ENCODE peak calls at places on chromosomes 5 and 9, in five cellular contexts. O is tibial artery, L is GM06990, R is upper lobe of right lung, Z is right lobe of liver. Y is an unnamed sample. For H3K36me3, the result is how much of the 10 kb centered on the place peaks cover.

GRCh38 chr9:13002740-13003139 is 227.9 kb downstream of the LURAP1L start:
- DNase-seq in O (no peak), L (no peak), R (no peak), Z (no peak), Y (no peak)

GRCh38 chr9:35689351-35689600 is 449 bp downstream of the TPM2 start:
- DNase-seq in O (no peak), L (no peak), R (no peak), Z (no peak), Y (no peak)

GRCh38 chr5:93151896-93152295 is 429.1 kb downstream of the NR2F1-AS1 start:
- DNase-seq in O (no peak), L (no peak), R (no peak), Z (no peak), Y (no peak)

GRCh38 chr5:129906177-129906887 is 2.1 kb downstream of the CHSY3 start:
- DNase-seq in O (no peak), L (no peak), R (peak), Z (peak), Y (no peak)

GRCh38 chr9:124133752-124134151 is 122.2 kb downstream of the LHX2 start:
- DNase-seq in O (peak), L (no peak), R (peak), Z (peak), Y (no peak)

GRCh38 chr9:76766126-76766525 is 1.9 kb downstream of the PCA3 start:
- DNase-seq in O (no peak), L (no peak), R (no peak), Z (no peak), Y (no peak)

GRCh38 chr9:125074976-125075375 is 68.4 kb downstream of the SCAI start:
- DNase-seq in O (no peak), L (no peak), R (no peak), Z (no peak), Y (no peak)

GRCh38 chr5:135025730-135026644 is 8.0 kb downstream of the PITX1 start:
- DNase-seq in O (no peak), L (no peak), R (no peak), Z (peak), Y (no peak)

GRCh38 chr5:149429839-149430721 is 51.0 kb upstream of the IL17B start:
- DNase-seq in O (peak), L (no peak), R (peak), Z (peak), Y (no peak)

GRCh38 chr9:133569891-133570651 is 35.6 kb downstream of the ADAMTSL2 start:
- DNase-seq in O (no peak), L (no peak), R (peak), Z (no peak), Y (no peak)

GRCh38 chr5:15452030-15452429 is 48.0 kb upstream of the FBXL7 start:
- DNase-seq in O (no peak), L (no peak), R (no peak), Z (no peak), Y (no peak)

GRCh38 chr9:95284152-95284551 is 33.4 kb downstream of the FANCC start:
- DNase-seq in O (no peak), L (no peak), R (no peak), Z (no peak), Y (no peak)

GRCh38 chr5:45774528-45774927 is 78.3 kb upstream of the HCN1 start:
- DNase-seq in O (no peak), L (no peak), R (no peak), Z (no peak), Y (no peak)

GRCh38 chr9:137083418-137084004 is 3.3 kb upstream of the MAN1B1 start:
- DNase-seq in O (peak), L (no peak), R (peak), Z (no peak), Y (peak)

GRCh38 chr5:31530541-31531265 is 1.2 kb downstream of the DROSHA start:
- DNase-seq in O (no peak), L (no peak), R (no peak), Z (no peak), Y (no peak)
- H3K4me3 ChIP-seq in O (peak), L (peak), R (peak), Z (peak), Y (peak)

DNA sequence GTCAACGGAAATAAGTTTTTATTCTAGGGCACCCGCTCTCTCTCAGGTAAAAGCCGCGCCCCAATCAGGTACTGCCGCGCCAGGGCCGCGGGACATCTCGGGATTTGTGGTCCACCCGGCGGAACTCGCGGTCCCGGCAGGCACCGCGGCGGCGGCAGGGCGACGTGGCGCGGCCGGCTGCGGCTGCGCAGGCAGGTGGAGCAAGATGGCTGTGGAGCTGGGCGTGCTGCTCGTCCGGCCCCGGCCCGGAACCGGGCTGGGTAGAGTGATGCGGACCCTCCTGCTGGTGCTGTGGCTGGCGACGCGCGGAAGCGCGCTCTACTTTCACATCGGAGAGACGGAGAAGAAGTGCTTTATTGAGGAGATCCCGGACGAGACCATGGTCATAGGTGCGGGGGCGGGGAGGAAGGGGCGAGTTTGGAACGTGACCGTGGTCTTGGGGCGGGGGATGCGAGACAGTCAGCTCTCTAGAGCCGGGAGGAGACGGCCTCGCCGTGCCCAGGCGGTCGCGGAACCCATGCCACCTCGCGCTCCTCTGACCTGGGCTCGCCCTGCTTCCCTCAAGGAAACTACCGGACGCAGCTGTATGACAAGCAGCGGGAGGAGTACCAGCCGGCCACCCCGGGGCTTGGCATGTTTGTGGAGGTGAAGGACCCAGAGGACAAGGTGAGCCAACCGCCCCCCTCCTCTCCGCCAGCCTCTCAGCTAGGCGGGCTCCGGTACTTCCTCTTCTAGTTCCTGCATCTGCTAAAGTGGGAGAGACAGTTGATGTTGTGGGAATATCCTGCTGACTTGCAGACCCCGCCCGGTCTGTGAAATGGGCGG is at the start of gene TMED9:
- DNase-seq in O (peak), L (peak), R (peak), Z (peak), Y (peak)
- TF ChIP-seq CTCF in O (peak), L (no peak), R (peak), Z (peak), Y (no peak)

DNA sequence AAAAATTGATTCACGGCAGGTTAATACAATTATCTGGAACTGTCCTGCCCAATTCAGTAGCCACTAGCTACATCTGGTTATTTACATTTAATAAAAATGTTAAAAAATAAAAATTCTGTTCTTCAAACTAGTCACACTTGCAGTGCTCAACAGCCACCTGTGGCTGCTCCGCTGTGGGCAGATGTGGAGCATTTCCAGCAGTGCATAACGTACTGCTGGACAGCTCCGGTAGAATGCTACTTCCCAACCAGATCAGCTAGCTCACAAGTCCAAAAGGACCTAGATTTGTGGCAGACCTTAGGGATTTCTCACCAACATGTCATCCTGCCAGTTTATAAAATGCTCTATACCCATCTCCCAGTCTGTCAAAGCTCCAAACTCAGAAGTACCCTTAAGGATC is 42.8 kb downstream of the SETX start:
- DNase-seq in O (no peak), L (no peak), R (no peak), Z (no peak), Y (no peak)
- H3K36me3 ChIP-seq in O (under half), L (under half), R (half or more), Z (half or more), Y (under half)

GRCh38 chr5:151121652-151122051 is 35.9 kb downstream of the ANXA6 start:
- DNase-seq in O (no peak), L (no peak), R (no peak), Z (no peak), Y (no peak)

GRCh38 chr5:151122828-151123227 is 34.8 kb downstream of the ANXA6 start:
- DNase-seq in O (no peak), L (no peak), R (no peak), Z (no peak), Y (no peak)

GRCh38 chr5:151125421-151125820 is 32.2 kb downstream of the ANXA6 start:
- DNase-seq in O (no peak), L (peak), R (no peak), Z (no peak), Y (no peak)

GRCh38 chr5:151126199-151126645 is 31.4 kb downstream of the ANXA6 start:
- DNase-seq in O (peak), L (peak), R (peak), Z (peak), Y (no peak)

DNA sequence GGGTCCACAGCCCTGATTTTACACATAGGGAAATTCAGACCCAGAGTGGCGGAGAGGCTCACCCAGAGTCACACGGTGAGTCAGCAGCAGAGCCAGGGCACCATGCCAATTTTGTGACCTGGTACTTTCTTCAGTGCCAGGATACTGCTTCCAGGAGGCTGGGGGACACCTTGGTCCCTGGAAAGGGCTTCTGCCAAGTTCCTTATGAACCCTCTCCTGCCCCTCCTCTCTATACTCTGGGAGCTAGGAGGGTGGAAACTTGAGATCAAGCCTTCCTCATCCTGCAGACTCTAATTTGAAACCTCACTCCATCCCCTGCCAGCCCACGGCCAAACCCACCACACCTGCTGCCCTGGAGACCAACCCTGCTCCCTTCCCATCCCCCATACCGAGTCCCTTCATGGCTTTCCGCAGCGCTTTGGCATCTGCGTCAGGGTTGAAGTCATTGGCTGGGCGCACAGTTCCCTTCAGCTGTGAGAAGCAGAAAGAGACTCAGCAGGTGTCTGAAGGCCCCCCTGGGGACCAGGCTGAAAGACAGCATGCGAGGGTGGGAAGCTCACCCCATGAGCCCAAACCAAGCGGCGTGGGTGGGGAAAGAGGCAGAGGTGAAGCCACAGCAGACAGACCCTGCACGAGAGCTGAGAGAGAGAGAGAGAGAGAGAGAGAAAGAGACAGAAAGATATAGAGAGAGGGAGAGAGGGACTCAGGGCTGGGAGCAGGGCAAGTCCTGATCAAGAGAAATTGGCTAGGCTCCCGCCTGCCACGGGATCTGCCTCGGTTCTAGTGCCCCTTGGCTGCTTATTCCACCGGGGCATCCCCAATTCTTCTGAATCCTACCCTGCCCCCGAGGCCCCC is 33.5 kb downstream of the ANXA6 start:
- DNase-seq in O (peak), L (peak), R (no peak), Z (peak), Y (no peak)
- H3K4me3 ChIP-seq in O (no peak), L (peak), R (no peak), Z (no peak), Y (no peak)

DNA sequence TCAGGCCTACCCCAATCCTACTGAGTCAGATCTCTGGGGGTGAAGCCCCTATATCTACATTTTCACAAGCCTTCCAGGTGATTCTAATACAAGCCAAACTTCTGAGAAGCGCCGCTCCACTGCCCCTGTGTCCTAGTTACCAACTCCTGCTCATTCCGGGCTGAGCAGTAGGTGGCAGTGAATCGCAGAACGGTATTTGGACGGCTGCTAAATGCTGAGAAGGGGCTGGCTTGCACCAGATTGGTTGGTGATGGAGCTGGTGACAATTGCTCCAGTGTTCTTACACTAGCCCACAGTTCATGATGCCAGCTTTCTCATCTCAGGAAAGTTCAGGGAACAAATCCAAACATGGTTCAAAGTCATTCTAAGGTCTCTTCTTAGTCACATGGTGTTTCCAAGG is 31.1 kb upstream of the FGF1 start:
- DNase-seq in O (peak), L (no peak), R (no peak), Z (peak), Y (no peak)
- TF ChIP-seq CTCF in O (peak), L (peak), R (peak), Z (peak), Y (peak)

GRCh38 chr5:142000709-142001484 is 11.9 kb downstream of the GNPDA1 start:
- DNase-seq in O (no peak), L (no peak), R (no peak), Z (no peak), Y (no peak)

GRCh38 chr5:141997358-141998006 is 15.3 kb downstream of the GNPDA1 start:
- DNase-seq in O (no peak), L (no peak), R (no peak), Z (no peak), Y (no peak)

GRCh38 chr5:141995656-141996055 is 17.2 kb downstream of the GNPDA1 start:
- DNase-seq in O (no peak), L (no peak), R (no peak), Z (no peak), Y (no peak)

GRCh38 chr5:142003266-142003800 is 9.5 kb downstream of the GNPDA1 start:
- DNase-seq in O (no peak), L (no peak), R (no peak), Z (no peak), Y (no peak)

GRCh38 chr5:142000176-142000575 is 12.7 kb downstream of the GNPDA1 start:
- DNase-seq in O (no peak), L (no peak), R (no peak), Z (no peak), Y (no peak)
- H3K36me3 ChIP-seq in O (under half), L (under half), R (half or more), Z (under half), Y (under half)

GRCh38 chr9:128251701-128252100 is 24.1 kb downstream of the GOLGA2 start:
- DNase-seq in O (no peak), L (no peak), R (no peak), Z (no peak), Y (no peak)
- H3K4me3 ChIP-seq in O (no peak), L (no peak), R (no peak), Z (no peak), Y (no peak)

DNA sequence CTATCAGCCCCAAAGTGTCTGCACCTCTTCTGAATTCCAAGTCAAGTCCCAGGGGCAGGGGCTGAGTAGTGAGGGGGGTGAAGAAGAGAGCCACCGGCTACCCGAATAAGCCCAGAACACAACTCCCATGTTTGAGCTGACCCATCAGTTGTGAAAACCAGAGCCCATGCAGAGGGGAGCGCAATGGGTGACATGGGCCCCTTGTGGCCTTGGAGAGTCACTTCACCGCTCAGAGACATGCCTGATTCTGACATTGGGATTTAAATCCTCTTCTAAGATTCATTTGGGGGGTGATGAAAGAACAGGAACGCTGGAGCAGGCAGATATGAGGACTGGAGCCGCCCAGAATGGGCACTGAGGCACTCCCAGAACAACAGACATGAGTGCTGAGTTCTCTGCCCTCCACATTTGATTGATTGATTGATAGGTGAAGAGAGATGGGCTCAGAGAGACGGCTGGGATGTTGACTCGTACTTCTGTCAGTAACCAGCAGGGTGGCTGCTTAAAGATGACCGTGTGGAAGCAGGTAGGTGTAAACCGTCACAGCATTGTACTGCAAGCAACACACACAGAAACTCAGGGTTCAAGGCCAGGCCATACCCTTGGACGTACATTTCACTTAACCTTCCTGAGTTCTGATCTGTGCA is 74.3 kb downstream of the GPR21 start:
- DNase-seq in O (no peak), L (no peak), R (no peak), Z (no peak), Y (no peak)
- TF ChIP-seq CTCF in O (no peak), L (peak), R (no peak), Z (no peak), Y (no peak)

Y was measured in kidney epithelial cell.